ENCODE peak calls at places on chromosome 12, in four cellular contexts. P, Y, W and G are unnamed samples.

GRCh38 chr12:9647825-9648700 is 21.4 kb upstream of the CLEC2D start:
- DNase-seq in W (peak; percentile 89), Y (peak; percentile 91), P (peak; percentile 74), G (peak; percentile 78)

GRCh38 chr12:38662851-38663250 is 242.5 kb downstream of the CPNE8 start:
- DNase-seq in P (no peak), W (no peak), Y (no peak), G (no peak)

GRCh38 chr12:26156201-26156871 is 31.5 kb upstream of the BHLHE41 start:
- DNase-seq in P (no peak), W (peak; percentile 99), Y (no peak), G (no peak)

GRCh38 chr12:132286912-132287311 is 42.5 kb downstream of the GALNT9 start:
- DNase-seq in Y (no peak), P (peak; percentile 39), W (no peak), G (peak; percentile 5)

GRCh38 chr12:13250416-13250815 is 53.9 kb downstream of the EMP1 start:
- DNase-seq in Y (no peak), P (no peak), W (no peak), G (no peak)

GRCh38 chr12:111057726-111058125 is 137.3 kb upstream of the MYL2 start:
- DNase-seq in Y (no peak), W (no peak), P (no peak), G (no peak)

GRCh38 chr12:11746024-11746771 is 96.7 kb downstream of the ETV6 start:
- DNase-seq in Y (peak; percentile 36), W (peak; percentile 93), P (no peak), G (no peak)

GRCh38 chr12:68203460-68203875 is 22.1 kb downstream of the IL26 start:
- DNase-seq in Y (no peak), P (no peak), W (no peak), G (no peak)

GRCh38 chr12:9636150-9636549 is 28.4 kb upstream of the KLRB1 start:
- DNase-seq in Y (no peak), P (no peak), W (no peak), G (no peak)

GRCh38 chr12:93829073-93829472 is 151.9 kb downstream of the CRADD start:
- DNase-seq in P (no peak), W (no peak), Y (no peak), G (no peak)

GRCh38 chr12:111322336-111323250 is 46.3 kb downstream of the PHETA1 start:
- DNase-seq in W (no peak), Y (no peak), P (no peak), G (no peak)

GRCh38 chr12:111180830-111181726 is 187.8 kb downstream of the PHETA1 start:
- DNase-seq in P (no peak), Y (peak; percentile 8), W (no peak), G (no peak)

GRCh38 chr12:26122681-26123481 is 2.0 kb downstream of the BHLHE41 start:
- DNase-seq in P (no peak), W (no peak), Y (peak; percentile 34), G (peak; percentile 57)

GRCh38 chr12:70638639-70639349 is 1.6 kb upstream of the PTPRB start:
- DNase-seq in P (no peak), W (no peak), Y (no peak), G (no peak)

GRCh38 chr12:25648460-25648859 is 95.4 kb upstream of the LMNTD1 start:
- DNase-seq in W (no peak), Y (no peak), P (no peak), G (peak; percentile 30)

GRCh38 chr12:29650371-29650770 is 133.4 kb downstream of the TMTC1 start:
- DNase-seq in Y (no peak), W (no peak), P (no peak), G (no peak)

GRCh38 chr12:5138845-5139244 is 95.2 kb downstream of the KCNA5 start:
- DNase-seq in W (no peak), P (no peak), Y (no peak), G (no peak)

GRCh38 chr12:14207946-14208612 is 157.4 kb upstream of the ATF7IP start:
- DNase-seq in P (peak; percentile 25), Y (no peak), W (no peak), G (no peak)

GRCh38 chr12:62581288-62582064 is 114.8 kb downstream of the MON2 start:
- DNase-seq in P (peak; percentile 28), W (no peak), Y (peak; percentile 51), G (no peak)

GRCh38 chr12:3520168-3520567 is 29.2 kb downstream of the PRMT8 start:
- DNase-seq in W (no peak), Y (no peak), P (no peak), G (no peak)

GRCh38 chr12:107223816-107224215 is 130.5 kb upstream of the CRY1 start:
- DNase-seq in W (no peak), P (no peak), Y (no peak), G (no peak)

GRCh38 chr12:55972045-55972843 is 1.6 kb upstream of the RAB5B start:
- DNase-seq in Y (peak; percentile 48), P (peak; percentile 60), W (no peak), G (no peak)

GRCh38 chr12:125418902-125419564 is 353.8 kb downstream of the AACS start:
- DNase-seq in P (no peak), W (peak; percentile 41), Y (no peak), G (no peak)

GRCh38 chr12:67512061-67512460 is 136.5 kb upstream of the DYRK2 start:
- DNase-seq in W (no peak), Y (no peak), P (no peak), G (no peak)

GRCh38 chr12:42611571-42612257 is 22.2 kb upstream of the PRICKLE1 start:
- DNase-seq in Y (no peak), P (no peak), W (no peak), G (no peak)

GRCh38 chr12:124610629-124611558 is 43.5 kb upstream of the NCOR2 start:
- DNase-seq in Y (no peak), W (no peak), P (no peak), G (no peak)

GRCh38 chr12:56271031-56271430 is 4.3 kb downstream of the COQ10A start:
- DNase-seq in P (no peak), W (no peak), Y (peak; percentile 58), G (no peak)

GRCh38 chr12:67752226-67752732 is 103.7 kb downstream of the DYRK2 start:
- DNase-seq in Y (no peak), W (no peak), P (no peak), G (no peak)

GRCh38 chr12:113854385-113855136 is 111.6 kb downstream of the RBM19 start:
- DNase-seq in W (no peak), P (no peak), Y (peak; percentile 64), G (no peak)

GRCh38 chr12:83954939-83955601 is 957.5 kb downstream of the SLC6A15 start:
- DNase-seq in Y (no peak), W (no peak), P (no peak), G (peak; percentile 11)
- TF ChIP-seq SP1 in Y (no peak), W (no peak), P (no peak), G (no peak)

GRCh38 chr12:116080415-116080814 is 197.1 kb downstream of the MED13L start:
- DNase-seq in P (no peak), W (no peak), Y (no peak), G (no peak)

GRCh38 chr12:116077431-116077830 is 200.1 kb downstream of the MED13L start:
- DNase-seq in P (no peak), W (no peak), Y (no peak), G (no peak)

GRCh38 chr12:116076399-116076798 is 201.1 kb downstream of the MED13L start:
- DNase-seq in W (no peak), P (no peak), Y (no peak), G (no peak)

GRCh38 chr12:116075251-116075650 is 202.2 kb downstream of the MED13L start:
- DNase-seq in W (no peak), Y (no peak), P (no peak), G (no peak)

DNA sequence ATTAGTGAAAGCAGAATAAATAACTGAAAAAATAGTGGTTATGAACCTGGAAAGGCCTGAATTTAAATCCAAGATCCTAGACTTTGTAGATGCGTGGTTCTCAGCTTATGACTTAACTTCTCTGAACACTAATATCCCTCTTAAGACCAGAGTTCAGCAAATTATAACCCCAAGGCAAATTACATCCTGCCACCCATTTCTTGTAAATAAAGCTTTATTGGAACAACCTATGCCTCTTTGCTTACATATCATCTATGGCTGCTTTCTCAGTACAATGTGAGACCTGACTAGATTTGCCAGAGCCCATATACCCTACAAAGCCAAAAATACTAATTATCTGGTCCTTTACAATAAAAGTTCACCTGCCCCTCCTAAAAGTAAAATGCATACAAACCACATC is 199.1 kb downstream of the MED13L start:
- DNase-seq in P (no peak), Y (no peak), W (no peak), G (no peak)
- TF ChIP-seq MAX in P (no peak), Y (no peak), W (no peak), G (no peak)

GRCh38 chr12:109595321-109595902 is 21.8 kb downstream of the MVK start:
- DNase-seq in W (no peak), P (no peak), Y (no peak), G (no peak)
- TF ChIP-seq NR2C2 in W (no peak), P (no peak), Y (no peak), G (no peak)

GRCh38 chr12:54379401-54380201 is 4.9 kb downstream of the ZNF385A start:
- DNase-seq in W (no peak), Y (peak; percentile 95), P (peak; percentile 79), G (peak; percentile 98)

GRCh38 chr12:54377797-54378515 is 6.6 kb downstream of the ZNF385A start:
- DNase-seq in W (no peak), P (no peak), Y (no peak), G (no peak)

GRCh38 chr12:54376596-54377468 is 7.7 kb downstream of the ZNF385A start:
- DNase-seq in W (no peak), Y (peak; percentile 55), P (no peak), G (no peak)

GRCh38 chr12:54381136-54381535 is 3.4 kb downstream of the ZNF385A start:
- DNase-seq in P (no peak), W (no peak), Y (no peak), G (no peak)

DNA sequence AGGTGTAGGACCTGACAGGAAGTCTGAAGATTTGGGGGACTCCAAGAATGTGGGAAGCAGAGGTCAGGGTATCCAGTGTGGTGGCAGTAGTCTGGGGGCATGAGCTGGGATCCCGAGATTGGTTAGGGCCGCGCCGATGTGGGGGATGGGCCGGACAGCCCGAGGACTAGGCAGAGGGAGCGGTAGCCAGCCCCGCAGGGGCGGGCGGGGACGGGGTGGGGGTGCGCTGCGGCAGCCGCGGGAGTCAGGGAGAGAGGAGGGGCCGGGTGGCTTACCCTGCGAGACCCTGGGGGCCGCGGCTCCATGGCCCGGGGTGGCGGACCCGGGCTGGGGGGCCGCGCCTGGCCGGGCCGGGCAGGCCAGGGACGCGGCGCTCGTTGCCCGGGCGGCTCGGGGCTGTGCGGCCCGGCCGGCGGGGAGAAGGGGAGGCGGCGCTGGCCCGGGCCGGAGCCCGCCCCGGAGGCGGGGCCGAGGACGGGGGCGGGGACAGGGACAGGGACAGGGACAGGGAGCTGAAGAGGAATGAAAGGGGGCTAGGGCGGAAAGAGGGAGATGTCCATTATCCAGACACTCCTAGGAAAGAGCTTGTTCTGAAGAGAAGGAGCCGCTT is 5.6 kb downstream of the ZNF385A start:
- DNase-seq in W (no peak), P (peak; percentile 29), Y (peak; percentile 82), G (peak; percentile 80)
- TF ChIP-seq SP1 in W (no peak), P (no peak), Y (no peak), G (no peak)

DNA sequence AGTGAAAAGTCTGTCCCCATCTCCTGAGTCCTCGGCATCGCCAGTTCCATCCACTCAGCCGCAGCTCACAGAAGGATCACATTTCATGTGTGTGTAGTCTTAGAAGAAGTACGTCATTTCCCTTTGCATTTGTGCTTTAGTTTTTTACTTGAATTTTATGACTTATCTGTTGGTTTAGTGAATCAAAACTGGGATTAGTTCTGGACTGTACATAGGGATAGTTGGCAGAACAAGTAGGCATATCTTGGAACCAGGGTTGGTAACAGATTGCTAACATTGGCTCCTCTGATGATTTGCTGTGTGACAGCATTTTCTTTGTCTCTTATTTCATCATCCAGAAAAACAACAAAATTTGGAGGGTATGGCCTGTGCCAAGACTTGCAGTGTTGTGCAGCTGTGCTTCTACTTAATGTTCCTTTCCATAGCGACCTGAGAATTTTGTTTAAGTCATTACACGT is 69.6 kb upstream of the AEBP2 start:
- DNase-seq in Y (no peak), P (no peak), W (no peak), G (no peak)
- TF ChIP-seq MAX in Y (no peak), P (no peak), W (no peak), G (no peak)